ENCODE peak calls at places on chromosomes 2 and 18, in six cellular contexts. One of them, this sample, is unnamed.

GRCh38 chr2:134408386-134408785 is 154.5 kb downstream of the MGAT5 start:
- DNase-seq in endothelial cell of umbilical vein: no peak
- DNase-seq in MM.1S: peak; percentile 61
- DNase-seq in ovary: no peak
- DNase-seq in CD8-positive, alpha-beta memory T cell: no peak
- DNase-seq in foreskin keratinocyte: no peak
- DNase-seq in this sample: no peak

GRCh38 chr18:63438181-63438580 is 15.9 kb upstream of the VPS4B start:
- DNase-seq in endothelial cell of umbilical vein: no peak
- DNase-seq in MM.1S: no peak
- DNase-seq in ovary: no peak
- DNase-seq in CD8-positive, alpha-beta memory T cell: no peak
- DNase-seq in foreskin keratinocyte: no peak
- DNase-seq in this sample: no peak

GRCh38 chr2:239630618-239631286 is 229.9 kb upstream of the HDAC4 start:
- DNase-seq in endothelial cell of umbilical vein: no peak
- DNase-seq in MM.1S: no peak
- DNase-seq in ovary: no peak
- DNase-seq in CD8-positive, alpha-beta memory T cell: no peak
- DNase-seq in foreskin keratinocyte: peak; percentile 29
- DNase-seq in this sample: no peak

GRCh38 chr2:72128843-72129227 is 18.8 kb downstream of the CYP26B1 start:
- DNase-seq in endothelial cell of umbilical vein: no peak
- DNase-seq in MM.1S: no peak
- DNase-seq in ovary: no peak
- DNase-seq in CD8-positive, alpha-beta memory T cell: peak; percentile 15
- DNase-seq in foreskin keratinocyte: no peak
- DNase-seq in this sample: peak; percentile 12

GRCh38 chr2:156800781-156801366 is 364.7 kb downstream of the GPD2 start:
- DNase-seq in endothelial cell of umbilical vein: no peak
- DNase-seq in MM.1S: no peak
- DNase-seq in ovary: no peak
- DNase-seq in CD8-positive, alpha-beta memory T cell: no peak
- DNase-seq in foreskin keratinocyte: no peak
- DNase-seq in this sample: no peak

GRCh38 chr2:188527110-188527509 is 235.4 kb downstream of the GULP1 start:
- DNase-seq in endothelial cell of umbilical vein: peak; percentile 45
- DNase-seq in MM.1S: no peak
- DNase-seq in ovary: no peak
- DNase-seq in CD8-positive, alpha-beta memory T cell: no peak
- DNase-seq in foreskin keratinocyte: no peak
- DNase-seq in this sample: no peak

GRCh38 chr2:71187589-71187988 is 39.3 kb downstream of the PAIP2B start:
- DNase-seq in endothelial cell of umbilical vein: no peak
- DNase-seq in MM.1S: no peak
- DNase-seq in ovary: no peak
- DNase-seq in CD8-positive, alpha-beta memory T cell: no peak
- DNase-seq in foreskin keratinocyte: no peak
- DNase-seq in this sample: no peak

GRCh38 chr2:216936954-216937357 is 77.1 kb upstream of the TNP1 start:
- DNase-seq in endothelial cell of umbilical vein: no peak
- DNase-seq in MM.1S: no peak
- DNase-seq in ovary: no peak
- DNase-seq in CD8-positive, alpha-beta memory T cell: no peak
- DNase-seq in foreskin keratinocyte: peak; percentile 23
- DNase-seq in this sample: peak; percentile 64

GRCh38 chr2:227906991-227907390 is 35.6 kb downstream of the DAW1 start:
- DNase-seq in endothelial cell of umbilical vein: no peak
- DNase-seq in MM.1S: no peak
- DNase-seq in ovary: no peak
- DNase-seq in CD8-positive, alpha-beta memory T cell: no peak
- DNase-seq in foreskin keratinocyte: no peak
- DNase-seq in this sample: no peak

GRCh38 chr2:8515864-8516533 is 165.9 kb upstream of the ID2 start:
- DNase-seq in endothelial cell of umbilical vein: no peak
- DNase-seq in MM.1S: peak; percentile 83
- DNase-seq in ovary: no peak
- DNase-seq in CD8-positive, alpha-beta memory T cell: no peak
- DNase-seq in foreskin keratinocyte: no peak
- DNase-seq in this sample: no peak

GRCh38 chr2:7077660-7078278 is 160.6 kb downstream of the RNF144A start:
- DNase-seq in endothelial cell of umbilical vein: peak; percentile 89
- DNase-seq in MM.1S: no peak
- DNase-seq in ovary: no peak
- DNase-seq in CD8-positive, alpha-beta memory T cell: no peak
- DNase-seq in foreskin keratinocyte: no peak
- DNase-seq in this sample: no peak

GRCh38 chr2:102094917-102095316 is 47.6 kb upstream of the IL1R1 start:
- DNase-seq in endothelial cell of umbilical vein: peak; percentile 72
- DNase-seq in MM.1S: no peak
- DNase-seq in ovary: no peak
- DNase-seq in CD8-positive, alpha-beta memory T cell: no peak
- DNase-seq in foreskin keratinocyte: peak; percentile 77
- DNase-seq in this sample: no peak

GRCh38 chr2:49002750-49003149 is 151.6 kb downstream of the FSHR start:
- DNase-seq in endothelial cell of umbilical vein: no peak
- DNase-seq in MM.1S: no peak
- DNase-seq in ovary: no peak
- DNase-seq in CD8-positive, alpha-beta memory T cell: no peak
- DNase-seq in foreskin keratinocyte: no peak
- DNase-seq in this sample: no peak

GRCh38 chr2:21891191-21891590 is 767.4 kb downstream of the TDRD15 start:
- DNase-seq in endothelial cell of umbilical vein: no peak
- DNase-seq in MM.1S: no peak
- DNase-seq in ovary: peak; percentile 53
- DNase-seq in CD8-positive, alpha-beta memory T cell: no peak
- DNase-seq in foreskin keratinocyte: no peak
- DNase-seq in this sample: no peak

GRCh38 chr2:133171396-133172004 is 396.8 kb downstream of the NCKAP5 start:
- DNase-seq in endothelial cell of umbilical vein: peak; percentile 79
- DNase-seq in MM.1S: peak; percentile 68
- DNase-seq in ovary: no peak
- DNase-seq in CD8-positive, alpha-beta memory T cell: no peak
- DNase-seq in foreskin keratinocyte: peak; percentile 13
- DNase-seq in this sample: no peak

GRCh38 chr2:235045973-235046343 is 94.1 kb downstream of the SH3BP4 start:
- DNase-seq in endothelial cell of umbilical vein: no peak
- DNase-seq in MM.1S: no peak
- DNase-seq in ovary: no peak
- DNase-seq in CD8-positive, alpha-beta memory T cell: no peak
- DNase-seq in foreskin keratinocyte: no peak
- DNase-seq in this sample: no peak

GRCh38 chr2:61793389-61793836 is 60.4 kb downstream of the FAM161A start:
- DNase-seq in endothelial cell of umbilical vein: peak; percentile 53
- DNase-seq in MM.1S: peak; percentile 82
- DNase-seq in ovary: peak; percentile 51
- DNase-seq in CD8-positive, alpha-beta memory T cell: peak; percentile 83
- DNase-seq in foreskin keratinocyte: no peak
- DNase-seq in this sample: peak; percentile 53

GRCh38 chr2:112869258-112869842 is 32.8 kb upstream of the IL1B start:
- DNase-seq in endothelial cell of umbilical vein: peak; percentile 64
- DNase-seq in MM.1S: no peak
- DNase-seq in ovary: no peak
- DNase-seq in CD8-positive, alpha-beta memory T cell: no peak
- DNase-seq in foreskin keratinocyte: peak; percentile 74
- DNase-seq in this sample: peak; percentile 86

GRCh38 chr2:225008935-225009334 is 33.3 kb downstream of the DOCK10 start:
- DNase-seq in endothelial cell of umbilical vein: peak; percentile 39
- DNase-seq in MM.1S: peak; percentile 14
- DNase-seq in ovary: no peak
- DNase-seq in CD8-positive, alpha-beta memory T cell: no peak
- DNase-seq in foreskin keratinocyte: no peak
- DNase-seq in this sample: no peak

GRCh38 chr2:53028259-53028658 is 739.3 kb upstream of the CHAC2 start:
- DNase-seq in endothelial cell of umbilical vein: no peak
- DNase-seq in MM.1S: no peak
- DNase-seq in ovary: no peak
- DNase-seq in CD8-positive, alpha-beta memory T cell: no peak
- DNase-seq in foreskin keratinocyte: peak; percentile 11
- DNase-seq in this sample: no peak

GRCh38 chr2:117917223-117917917 is 96.5 kb downstream of the CCDC93 start:
- DNase-seq in endothelial cell of umbilical vein: no peak
- DNase-seq in MM.1S: no peak
- DNase-seq in ovary: no peak
- DNase-seq in CD8-positive, alpha-beta memory T cell: no peak
- DNase-seq in foreskin keratinocyte: no peak
- DNase-seq in this sample: no peak

GRCh38 chr18:69956037-69956436 is 8.4 kb upstream of the CD226 start:
- DNase-seq in endothelial cell of umbilical vein: no peak
- DNase-seq in MM.1S: no peak
- DNase-seq in ovary: no peak
- DNase-seq in CD8-positive, alpha-beta memory T cell: no peak
- DNase-seq in foreskin keratinocyte: no peak
- DNase-seq in this sample: no peak

GRCh38 chr18:2656237-2657042 is 914 bp downstream of the SMCHD1 start:
- DNase-seq in endothelial cell of umbilical vein: peak; percentile 56
- DNase-seq in MM.1S: peak; percentile 45
- DNase-seq in ovary: peak; percentile 68
- DNase-seq in CD8-positive, alpha-beta memory T cell: peak; percentile 71
- DNase-seq in foreskin keratinocyte: peak; percentile 21
- DNase-seq in this sample: peak; percentile 82

GRCh38 chr18:78610646-78611045 is 369.0 kb upstream of the SALL3 start:
- DNase-seq in endothelial cell of umbilical vein: no peak
- DNase-seq in MM.1S: no peak
- DNase-seq in ovary: no peak
- DNase-seq in CD8-positive, alpha-beta memory T cell: no peak
- DNase-seq in foreskin keratinocyte: no peak
- DNase-seq in this sample: no peak

GRCh38 chr2:212646698-212647097 is 108.1 kb upstream of the ERBB4 start:
- DNase-seq in endothelial cell of umbilical vein: no peak
- DNase-seq in MM.1S: no peak
- DNase-seq in ovary: no peak
- DNase-seq in CD8-positive, alpha-beta memory T cell: no peak
- DNase-seq in foreskin keratinocyte: peak; percentile 71
- DNase-seq in this sample: no peak

GRCh38 chr2:56741601-56742102 is 557.9 kb downstream of the CCDC85A start:
- DNase-seq in endothelial cell of umbilical vein: peak; percentile 67
- DNase-seq in MM.1S: no peak
- DNase-seq in ovary: peak; percentile 26
- DNase-seq in CD8-positive, alpha-beta memory T cell: no peak
- DNase-seq in foreskin keratinocyte: peak; percentile 91
- DNase-seq in this sample: no peak
- H3K27ac ChIP-seq in endothelial cell of umbilical vein: peak overlapping the region; percentile 12
- H3K27ac ChIP-seq in MM.1S: no peak overlapping the region
- H3K27ac ChIP-seq in ovary: no peak overlapping the region
- H3K27ac ChIP-seq in CD8-positive, alpha-beta memory T cell: no peak overlapping the region
- H3K27ac ChIP-seq in foreskin keratinocyte: no peak overlapping the region
- H3K27ac ChIP-seq in this sample: no peak overlapping the region

GRCh38 chr2:12879649-12880048 is 162.9 kb downstream of the TRIB2 start:
- DNase-seq in endothelial cell of umbilical vein: no peak
- DNase-seq in MM.1S: no peak
- DNase-seq in ovary: no peak
- DNase-seq in CD8-positive, alpha-beta memory T cell: no peak
- DNase-seq in foreskin keratinocyte: no peak
- DNase-seq in this sample: no peak

GRCh38 chr2:12881952-12882351 is 165.2 kb downstream of the TRIB2 start:
- DNase-seq in endothelial cell of umbilical vein: no peak
- DNase-seq in MM.1S: no peak
- DNase-seq in ovary: no peak
- DNase-seq in CD8-positive, alpha-beta memory T cell: no peak
- DNase-seq in foreskin keratinocyte: no peak
- DNase-seq in this sample: no peak

GRCh38 chr2:12884713-12885282 is 168.1 kb downstream of the TRIB2 start:
- DNase-seq in endothelial cell of umbilical vein: peak; percentile 59
- DNase-seq in MM.1S: no peak
- DNase-seq in ovary: no peak
- DNase-seq in CD8-positive, alpha-beta memory T cell: no peak
- DNase-seq in foreskin keratinocyte: peak; percentile 5
- DNase-seq in this sample: peak; percentile 64

GRCh38 chr2:12883911-12884310 is 167.2 kb downstream of the TRIB2 start:
- DNase-seq in endothelial cell of umbilical vein: no peak
- DNase-seq in MM.1S: no peak
- DNase-seq in ovary: no peak
- DNase-seq in CD8-positive, alpha-beta memory T cell: no peak
- DNase-seq in foreskin keratinocyte: no peak
- DNase-seq in this sample: no peak

GRCh38 chr2:12882393-12882792 is 165.7 kb downstream of the TRIB2 start:
- DNase-seq in endothelial cell of umbilical vein: no peak
- DNase-seq in MM.1S: no peak
- DNase-seq in ovary: no peak
- DNase-seq in CD8-positive, alpha-beta memory T cell: no peak
- DNase-seq in foreskin keratinocyte: no peak
- DNase-seq in this sample: no peak
- H3K27me3 ChIP-seq in endothelial cell of umbilical vein: no peaks in the 10 kb centered on the region
- H3K27me3 ChIP-seq in MM.1S: no peaks in the 10 kb centered on the region
- H3K27me3 ChIP-seq in ovary: no peaks in the 10 kb centered on the region
- H3K27me3 ChIP-seq in CD8-positive, alpha-beta memory T cell: no peaks in the 10 kb centered on the region
- H3K27me3 ChIP-seq in foreskin keratinocyte: no peaks in the 10 kb centered on the region
- H3K27me3 ChIP-seq in this sample: no peaks in the 10 kb centered on the region

DNA sequence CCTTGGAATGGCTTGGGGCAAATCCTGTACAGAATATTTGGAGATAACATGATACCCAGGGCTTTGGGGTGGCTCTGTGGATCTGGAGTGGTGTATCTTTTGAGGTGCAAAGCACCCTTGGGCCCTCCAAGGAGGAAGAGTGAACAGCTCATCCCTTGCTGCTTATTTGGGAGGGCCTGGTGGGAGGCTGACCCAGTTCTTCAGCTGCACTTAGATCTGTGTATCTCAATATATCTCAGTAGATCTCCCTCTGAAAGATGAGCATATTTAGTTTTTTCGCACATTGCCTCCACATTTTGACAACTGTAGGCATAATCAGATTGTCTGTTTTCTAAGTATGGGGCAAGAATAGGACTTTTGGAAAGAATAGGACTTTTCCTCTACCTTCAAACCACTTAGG is 2.8 kb downstream of the TRIM54 start:
- DNase-seq in endothelial cell of umbilical vein: no peak
- DNase-seq in MM.1S: no peak
- DNase-seq in ovary: no peak
- DNase-seq in CD8-positive, alpha-beta memory T cell: no peak
- DNase-seq in foreskin keratinocyte: no peak
- DNase-seq in this sample: no peak
- H3K27ac ChIP-seq in endothelial cell of umbilical vein: no peak overlapping the region
- H3K27ac ChIP-seq in MM.1S: no peak overlapping the region
- H3K27ac ChIP-seq in ovary: no peak overlapping the region
- H3K27ac ChIP-seq in CD8-positive, alpha-beta memory T cell: no peak overlapping the region
- H3K27ac ChIP-seq in foreskin keratinocyte: no peak overlapping the region
- H3K27ac ChIP-seq in this sample: peak overlapping the region; percentile 91

DNA sequence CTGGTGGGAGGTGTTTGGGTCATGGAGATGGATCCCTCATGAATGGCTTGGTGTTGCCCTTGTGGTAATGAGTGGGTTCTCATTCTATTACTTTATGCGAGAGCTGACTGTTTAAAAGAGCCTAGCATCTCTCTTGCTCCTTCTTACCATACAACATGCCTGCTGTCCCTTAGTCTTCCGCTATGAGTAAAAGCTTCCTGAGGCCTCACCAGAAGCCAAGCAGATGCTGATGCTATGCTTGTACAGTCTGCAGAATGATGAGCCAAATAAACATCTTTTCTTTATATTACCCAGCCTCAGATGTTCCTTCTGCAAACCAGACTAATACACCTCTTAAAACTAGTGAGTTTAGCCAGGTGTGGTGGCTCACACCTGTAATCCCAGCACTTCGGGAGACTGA is 23.1 kb downstream of the EVA1A start:
- DNase-seq in endothelial cell of umbilical vein: no peak
- DNase-seq in MM.1S: no peak
- DNase-seq in ovary: no peak
- DNase-seq in CD8-positive, alpha-beta memory T cell: no peak
- DNase-seq in foreskin keratinocyte: no peak
- DNase-seq in this sample: no peak
- H3K27me3 ChIP-seq in endothelial cell of umbilical vein: no peaks in the 10 kb centered on the region
- H3K27me3 ChIP-seq in MM.1S: no peaks in the 10 kb centered on the region
- H3K27me3 ChIP-seq in ovary: no peaks in the 10 kb centered on the region
- H3K27me3 ChIP-seq in CD8-positive, alpha-beta memory T cell: no peaks in the 10 kb centered on the region
- H3K27me3 ChIP-seq in foreskin keratinocyte: no peaks in the 10 kb centered on the region
- H3K27me3 ChIP-seq in this sample: no peaks in the 10 kb centered on the region